ENCODE peak calls at places on chromosomes 12 and 14, in eight cellular contexts. One of them, this sample, is unnamed.

GRCh38 chr12:9030776-9031175 is 41.4 kb downstream of the KLRG1 start:
- DNase-seq in cardiac fibroblast: no peak
- DNase-seq in nephron progenitor cell: no peak
- DNase-seq in NCI-H69: no peak
- DNase-seq in adipocyte: no peak
- DNase-seq in gastrocnemius medialis: no peak
- DNase-seq in stimulated activated CD8-positive, alpha-beta memory T cell treated with anti-CD3 and anti-CD28 coated beads, Interleukin-15, amount 100 ng/mL, for 48 hours: no peak
- DNase-seq in AG09309: no peak
- DNase-seq in this sample: no peak

GRCh38 chr14:26598081-26598671 is 343 bp upstream of the NOVA1 start:
- DNase-seq in cardiac fibroblast: peak
- DNase-seq in nephron progenitor cell: peak
- DNase-seq in NCI-H69: peak
- DNase-seq in adipocyte: peak
- DNase-seq in gastrocnemius medialis: peak
- DNase-seq in stimulated activated CD8-positive, alpha-beta memory T cell treated with anti-CD3 and anti-CD28 coated beads, Interleukin-15, amount 100 ng/mL, for 48 hours: no peak
- DNase-seq in AG09309: no peak
- DNase-seq in this sample: peak

GRCh38 chr12:67797769-67798168 is 149.2 kb downstream of the DYRK2 start:
- DNase-seq in cardiac fibroblast: no peak
- DNase-seq in nephron progenitor cell: no peak
- DNase-seq in NCI-H69: no peak
- DNase-seq in adipocyte: no peak
- DNase-seq in gastrocnemius medialis: no peak
- DNase-seq in stimulated activated CD8-positive, alpha-beta memory T cell treated with anti-CD3 and anti-CD28 coated beads, Interleukin-15, amount 100 ng/mL, for 48 hours: no peak
- DNase-seq in AG09309: no peak
- DNase-seq in this sample: no peak

GRCh38 chr12:21418403-21418802 is 19.1 kb upstream of the PYROXD1 start:
- DNase-seq in cardiac fibroblast: no peak
- DNase-seq in nephron progenitor cell: no peak
- DNase-seq in NCI-H69: no peak
- DNase-seq in adipocyte: no peak
- DNase-seq in gastrocnemius medialis: no peak
- DNase-seq in stimulated activated CD8-positive, alpha-beta memory T cell treated with anti-CD3 and anti-CD28 coated beads, Interleukin-15, amount 100 ng/mL, for 48 hours: no peak
- DNase-seq in AG09309: no peak
- DNase-seq in this sample: no peak

GRCh38 chr14:90132821-90133570 is 71.2 kb downstream of the KCNK13 start:
- DNase-seq in cardiac fibroblast: no peak
- DNase-seq in nephron progenitor cell: no peak
- DNase-seq in NCI-H69: no peak
- DNase-seq in adipocyte: no peak
- DNase-seq in gastrocnemius medialis: no peak
- DNase-seq in stimulated activated CD8-positive, alpha-beta memory T cell treated with anti-CD3 and anti-CD28 coated beads, Interleukin-15, amount 100 ng/mL, for 48 hours: no peak
- DNase-seq in AG09309: no peak
- DNase-seq in this sample: no peak

GRCh38 chr12:109512608-109513007 is 35.2 kb downstream of the UBE3B start:
- DNase-seq in cardiac fibroblast: no peak
- DNase-seq in nephron progenitor cell: no peak
- DNase-seq in NCI-H69: no peak
- DNase-seq in adipocyte: no peak
- DNase-seq in gastrocnemius medialis: no peak
- DNase-seq in stimulated activated CD8-positive, alpha-beta memory T cell treated with anti-CD3 and anti-CD28 coated beads, Interleukin-15, amount 100 ng/mL, for 48 hours: no peak
- DNase-seq in AG09309: no peak
- DNase-seq in this sample: no peak

GRCh38 chr14:55451398-55451797 is 11.0 kb upstream of the TBPL2 start:
- DNase-seq in cardiac fibroblast: peak
- DNase-seq in nephron progenitor cell: no peak
- DNase-seq in NCI-H69: peak
- DNase-seq in adipocyte: no peak
- DNase-seq in gastrocnemius medialis: no peak
- DNase-seq in stimulated activated CD8-positive, alpha-beta memory T cell treated with anti-CD3 and anti-CD28 coated beads, Interleukin-15, amount 100 ng/mL, for 48 hours: no peak
- DNase-seq in AG09309: no peak
- DNase-seq in this sample: no peak

GRCh38 chr14:104424406-104425072 is 155.0 kb upstream of the C14orf180 start:
- DNase-seq in cardiac fibroblast: no peak
- DNase-seq in nephron progenitor cell: peak
- DNase-seq in NCI-H69: peak
- DNase-seq in adipocyte: no peak
- DNase-seq in gastrocnemius medialis: no peak
- DNase-seq in stimulated activated CD8-positive, alpha-beta memory T cell treated with anti-CD3 and anti-CD28 coated beads, Interleukin-15, amount 100 ng/mL, for 48 hours: no peak
- DNase-seq in AG09309: no peak
- DNase-seq in this sample: no peak

GRCh38 chr14:68451676-68452387 is 341.0 kb downstream of the ZFP36L1 start:
- DNase-seq in cardiac fibroblast: peak
- DNase-seq in nephron progenitor cell: no peak
- DNase-seq in NCI-H69: no peak
- DNase-seq in adipocyte: peak
- DNase-seq in gastrocnemius medialis: peak
- DNase-seq in stimulated activated CD8-positive, alpha-beta memory T cell treated with anti-CD3 and anti-CD28 coated beads, Interleukin-15, amount 100 ng/mL, for 48 hours: no peak
- DNase-seq in AG09309: no peak
- DNase-seq in this sample: no peak

GRCh38 chr14:63853831-63854293 is 1.1 kb downstream of the SYNE2 start:
- DNase-seq in cardiac fibroblast: peak
- DNase-seq in nephron progenitor cell: peak
- DNase-seq in NCI-H69: peak
- DNase-seq in adipocyte: peak
- DNase-seq in gastrocnemius medialis: peak
- DNase-seq in stimulated activated CD8-positive, alpha-beta memory T cell treated with anti-CD3 and anti-CD28 coated beads, Interleukin-15, amount 100 ng/mL, for 48 hours: peak
- DNase-seq in AG09309: no peak
- DNase-seq in this sample: peak

GRCh38 chr12:70983692-70984091 is 63.2 kb upstream of the PTPRR start:
- DNase-seq in cardiac fibroblast: peak
- DNase-seq in nephron progenitor cell: no peak
- DNase-seq in NCI-H69: no peak
- DNase-seq in adipocyte: no peak
- DNase-seq in gastrocnemius medialis: no peak
- DNase-seq in stimulated activated CD8-positive, alpha-beta memory T cell treated with anti-CD3 and anti-CD28 coated beads, Interleukin-15, amount 100 ng/mL, for 48 hours: no peak
- DNase-seq in AG09309: no peak
- DNase-seq in this sample: no peak

GRCh38 chr12:32501835-32502333 is 102.5 kb downstream of the FGD4 start:
- DNase-seq in cardiac fibroblast: peak
- DNase-seq in nephron progenitor cell: peak
- DNase-seq in NCI-H69: peak
- DNase-seq in adipocyte: peak
- DNase-seq in gastrocnemius medialis: peak
- DNase-seq in stimulated activated CD8-positive, alpha-beta memory T cell treated with anti-CD3 and anti-CD28 coated beads, Interleukin-15, amount 100 ng/mL, for 48 hours: no peak
- DNase-seq in AG09309: peak
- DNase-seq in this sample: peak

This sample was measured in HuH-7.